ENCODE peak calls at places on chromosome 20, in four cellular contexts. U, Z, D and Y are unnamed samples.

GRCh38 chr20:52167232-52167840 is 24.2 kb downstream of the ZFP64 start:
- DNase-seq in Z (no peak), D (no peak), U (no peak), Y (no peak)

GRCh38 chr20:34994509-34995131 is 39.0 kb downstream of the MYH7B start:
- DNase-seq in U (no peak), Z (no peak), D (no peak), Y (no peak)

GRCh38 chr20:50762045-50762422 is 30.7 kb downstream of the PARD6B start:
- DNase-seq in U (no peak), Z (no peak), D (no peak), Y (no peak)

GRCh38 chr20:8583209-8584106 is 451.4 kb downstream of the PLCB1 start:
- DNase-seq in D (no peak), U (no peak), Z (no peak), Y (peak)

GRCh38 chr20:4437131-4437530 is 284.6 kb upstream of the PRND start:
- DNase-seq in U (no peak), Z (no peak), D (no peak), Y (no peak)

GRCh38 chr20:50379049-50379990 is 130.9 kb upstream of the PTPN1 start:
- DNase-seq in U (no peak), D (no peak), Z (no peak), Y (peak)

GRCh38 chr20:50546729-50547314 is 36.6 kb downstream of the PTPN1 start:
- DNase-seq in D (no peak), Z (peak), U (no peak), Y (no peak)

GRCh38 chr20:63754008-63754407 is 14.4 kb downstream of the SLC2A4RG start:
- DNase-seq in U (no peak), D (no peak), Z (no peak), Y (no peak)

GRCh38 chr20:14336667-14337066 is 745 bp downstream of the FLRT3 start:
- DNase-seq in U (no peak), D (no peak), Z (no peak), Y (no peak)

GRCh38 chr20:50415031-50415515 is 95.1 kb upstream of the PTPN1 start:
- DNase-seq in D (no peak), U (no peak), Z (no peak), Y (no peak)

GRCh38 chr20:17669306-17669931 is 12.6 kb downstream of the RRBP1 start:
- DNase-seq in Z (no peak), U (no peak), D (no peak), Y (no peak)

GRCh38 chr20:34390769-34391447 is 27.8 kb downstream of the ITCH start:
- DNase-seq in D (peak), U (no peak), Z (no peak), Y (peak)

GRCh38 chr20:21435576-21435975 is 38.2 kb upstream of the NKX2-4 start:
- DNase-seq in D (no peak), Z (no peak), U (no peak), Y (no peak)

GRCh38 chr20:2114560-2114959 is 12.9 kb downstream of the STK35 start:
- DNase-seq in D (no peak), Z (no peak), U (no peak), Y (no peak)

GRCh38 chr20:17542993-17543412 is 11.8 kb upstream of the BFSP1 start:
- DNase-seq in D (no peak), Z (no peak), U (no peak), Y (no peak)

GRCh38 chr20:61969806-61970205 is 95.9 kb downstream of the TAF4 start:
- DNase-seq in D (no peak), U (peak), Z (no peak), Y (no peak)

GRCh38 chr20:16271450-16271849 is 301.8 kb downstream of the KIF16B start:
- DNase-seq in D (no peak), Z (no peak), U (no peak), Y (no peak)

GRCh38 chr20:60204601-60205000 is 246.4 kb downstream of the CDH26 start:
- DNase-seq in Z (no peak), D (no peak), U (no peak), Y (no peak)

GRCh38 chr20:23092409-23092756 is 6.3 kb upstream of the CD93 start:
- DNase-seq in U (no peak), Z (no peak), D (no peak), Y (no peak)

GRCh38 chr20:51062065-51062464 is 39.2 kb upstream of the KCNG1 start:
- DNase-seq in Z (no peak), U (no peak), D (peak), Y (no peak)

GRCh38 chr20:46135856-46136633 is 17.9 kb downstream of the CD40 start:
- DNase-seq in D (no peak), U (no peak), Z (no peak), Y (no peak)

GRCh38 chr20:3209946-3210317 is 634 bp downstream of the ITPA start:
- DNase-seq in D (no peak), U (no peak), Z (no peak), Y (peak)

GRCh38 chr20:32227744-32228688 is 20.3 kb downstream of the POFUT1 start:
- DNase-seq in Z (no peak), U (no peak), D (no peak), Y (no peak)

GRCh38 chr20:63129991-63130653 is 85.8 kb downstream of the YTHDF1 start:
- DNase-seq in U (no peak), D (no peak), Z (no peak), Y (no peak)

GRCh38 chr20:61643631-61644386 is 391.7 kb downstream of the CDH4 start:
- DNase-seq in U (no peak), Z (no peak), D (no peak), Y (no peak)

GRCh38 chr20:41989935-41990635 is 371.9 kb upstream of the CHD6 start:
- DNase-seq in D (no peak), Z (no peak), U (no peak), Y (no peak)

GRCh38 chr20:41746635-41747034 is 128.5 kb upstream of the CHD6 start:
- DNase-seq in U (no peak), Z (no peak), D (no peak), Y (no peak)

GRCh38 chr20:3731944-3732326 is 550 bp upstream of the HSPA12B start:
- DNase-seq in U (peak), D (no peak), Z (no peak), Y (no peak)

GRCh38 chr20:40686893-40687292 is 2.1 kb downstream of the MAFB start:
- DNase-seq in Z (no peak), D (no peak), U (no peak), Y (no peak)

GRCh38 chr20:61788343-61788742 is 277.3 kb downstream of the TAF4 start:
- DNase-seq in D (no peak), U (no peak), Z (no peak), Y (no peak)

GRCh38 chr20:15923030-15923776 is 650.0 kb downstream of the KIF16B start:
- DNase-seq in D (no peak), Z (peak), U (no peak), Y (no peak)